ENCODE peak calls at places on chromosomes 11 and 22, in eight cellular contexts. Z is midbrain; K is mucosa of gallbladder; A is ureter; W is H4; Y is H1; N is activated CD4-positive, alpha-beta T cell treated with anti-CD3 and anti-CD28 coated beads, Interleukin-2, amount 10 ng/mL, durations not matched to agents 7 days and 5 days; U is fibroblast of mammary gland. M is an unnamed sample.

GRCh38 chr22:29871684-29872083 is 11.3 kb upstream of the MTMR3 start:
- DNase-seq in Z (peak), K (no peak), A (peak), W (no peak), Y (peak), N (no peak), U (no peak), M (peak)

GRCh38 chr22:20111045-20111688 is 4.7 kb upstream of the RANBP1 start:
- DNase-seq in Z (no peak), K (no peak), A (no peak), W (peak), Y (no peak), N (peak), U (peak), M (no peak)

GRCh38 chr11:12512826-12513395 is 135.5 kb downstream of the PARVA start:
- DNase-seq in Z (no peak), K (no peak), A (no peak), W (no peak), Y (peak), N (no peak), U (no peak), M (no peak)

GRCh38 chr11:17531071-17531817 is 13.0 kb downstream of the USH1C start:
- DNase-seq in Z (no peak), K (peak), A (no peak), W (no peak), Y (no peak), N (no peak), U (no peak), M (no peak)

GRCh38 chr11:100681064-100681502 is 6.0 kb upstream of the ARHGAP42 start:
- DNase-seq in Z (no peak), K (peak), A (peak), W (peak), Y (no peak), N (peak), U (peak), M (no peak)

GRCh38 chr11:58745705-58746364 is 14.1 kb upstream of the GLYAT start:
- DNase-seq in Z (no peak), K (no peak), A (no peak), W (no peak), Y (no peak), N (no peak), U (no peak), M (no peak)

GRCh38 chr11:96748639-96749370 is 359.0 kb downstream of the JRKL start:
- DNase-seq in Z (no peak), K (no peak), A (no peak), W (peak), Y (no peak), N (no peak), U (peak), M (no peak)

GRCh38 chr22:24688294-24688693 is 85.3 kb downstream of the GGT1 start:
- DNase-seq in Z (no peak), K (no peak), A (no peak), W (no peak), Y (no peak), N (no peak), U (no peak), M (no peak)

GRCh38 chr11:20599424-20600346 is at the start of gene SLC6A5:
- DNase-seq in Z (peak), K (peak), A (no peak), W (peak), Y (peak), N (peak), U (peak), M (peak)

GRCh38 chr11:36509265-36509664 is 807 bp downstream of the TRAF6 start:
- DNase-seq in Z (peak), K (no peak), A (no peak), W (no peak), Y (no peak), N (peak), U (peak), M (no peak)

GRCh38 chr22:45164217-45165123 is 745 bp downstream of the NUP50 start:
- DNase-seq in Z (no peak), K (no peak), A (peak), W (no peak), Y (peak), N (peak), U (peak), M (peak)

GRCh38 chr11:13963949-13964770 is 1.6 kb downstream of the SPON1 start:
- DNase-seq in Z (peak), K (peak), A (no peak), W (no peak), Y (peak), N (no peak), U (no peak), M (no peak)

GRCh38 chr11:18720811-18721575 is 5.0 kb downstream of the IGSF22 start:
- DNase-seq in Z (peak), K (peak), A (peak), W (no peak), Y (peak), N (peak), U (peak), M (peak)

GRCh38 chr11:35373284-35373933 is 45.9 kb downstream of the SLC1A2 start:
- DNase-seq in Z (no peak), K (peak), A (no peak), W (peak), Y (no peak), N (no peak), U (no peak), M (peak)

GRCh38 chr22:20062043-20062765 is 17.8 kb upstream of the DGCR8 start:
- DNase-seq in Z (no peak), K (no peak), A (no peak), W (no peak), Y (no peak), N (no peak), U (no peak), M (no peak)

GRCh38 chr22:45602824-45603301 is 68.8 kb upstream of the ATXN10 start:
- DNase-seq in Z (no peak), K (no peak), A (no peak), W (peak), Y (peak), N (no peak), U (peak), M (peak)

GRCh38 chr11:75576445-75577049 is 14.5 kb downstream of the SERPINH1 start:
- DNase-seq in Z (peak), K (peak), A (peak), W (peak), Y (no peak), N (no peak), U (peak), M (peak)

GRCh38 chr22:42269407-42270177 is 861 bp downstream of the TCF20 start:
- DNase-seq in Z (no peak), K (peak), A (peak), W (no peak), Y (peak), N (peak), U (no peak), M (peak)

GRCh38 chr11:36023922-36024321 is 80.1 kb downstream of the LDLRAD3 start:
- DNase-seq in Z (no peak), K (no peak), A (no peak), W (no peak), Y (no peak), N (no peak), U (peak), M (no peak)

GRCh38 chr22:41367039-41367679 is 14.6 kb upstream of the TEF start:
- DNase-seq in Z (peak), K (peak), A (peak), W (peak), Y (peak), N (no peak), U (peak), M (peak)

GRCh38 chr22:31075961-31076360 is 5.2 kb upstream of the SMTN start:
- DNase-seq in Z (no peak), K (peak), A (peak), W (no peak), Y (no peak), N (no peak), U (peak), M (peak)

GRCh38 chr11:66934971-66935779 is 23.0 kb downstream of the PC start:
- DNase-seq in Z (no peak), K (no peak), A (no peak), W (no peak), Y (no peak), N (no peak), U (peak), M (no peak)

GRCh38 chr11:62961017-62961416 is 23.8 kb downstream of the SLC22A6 start:
- DNase-seq in Z (no peak), K (no peak), A (no peak), W (no peak), Y (no peak), N (no peak), U (no peak), M (no peak)

GRCh38 chr11:66184728-66185127 is 83.7 kb upstream of the RAB1B start:
- DNase-seq in Z (no peak), K (no peak), A (no peak), W (no peak), Y (no peak), N (no peak), U (no peak), M (no peak)

GRCh38 chr22:23684561-23685031 is 6.2 kb upstream of the RGL4 start:
- DNase-seq in Z (no peak), K (no peak), A (no peak), W (no peak), Y (no peak), N (no peak), U (peak), M (no peak)

GRCh38 chr22:24035296-24035695 is 24.2 kb downstream of the CABIN1 start:
- DNase-seq in Z (no peak), K (no peak), A (no peak), W (no peak), Y (no peak), N (no peak), U (no peak), M (no peak)

GRCh38 chr11:46381836-46382643 is 571 bp downstream of the MDK start:
- DNase-seq in Z (no peak), K (no peak), A (no peak), W (no peak), Y (peak), N (no peak), U (no peak), M (no peak)

GRCh38 chr11:122637538-122637937 is 18.0 kb upstream of the UBASH3B start:
- DNase-seq in Z (no peak), K (no peak), A (no peak), W (no peak), Y (no peak), N (no peak), U (no peak), M (no peak)

GRCh38 chr11:44993971-44994705 is 43.5 kb upstream of the TP53I11 start:
- DNase-seq in Z (no peak), K (no peak), A (no peak), W (no peak), Y (peak), N (no peak), U (no peak), M (peak)

GRCh38 chr22:26325641-26326040 is 103.4 kb upstream of the ASPHD2 start:
- DNase-seq in Z (no peak), K (no peak), A (no peak), W (no peak), Y (no peak), N (no peak), U (peak), M (no peak)

GRCh38 chr22:30705710-30706651 is 11.3 kb downstream of the OSBP2 start:
- DNase-seq in Z (no peak), K (no peak), A (no peak), W (peak), Y (no peak), N (no peak), U (peak), M (no peak)

GRCh38 chr11:62402226-62402625 is 16.6 kb upstream of the SCGB1A1 start:
- DNase-seq in Z (no peak), K (peak), A (peak), W (no peak), Y (no peak), N (peak), U (peak), M (peak)

GRCh38 chr11:66561975-66562248 is 6.5 kb downstream of the CTSF start:
- DNase-seq in Z (no peak), K (no peak), A (no peak), W (peak), Y (no peak), N (no peak), U (no peak), M (no peak)

GRCh38 chr22:31233001-31233400 is 20.9 kb downstream of the LIMK2 start:
- DNase-seq in Z (no peak), K (no peak), A (no peak), W (no peak), Y (no peak), N (no peak), U (no peak), M (no peak)

M was measured in body of pancreas.